ENCODE peak calls at places on chromosome 3, in seven cellular contexts. U is K562, O is bronchial epithelial cell, X is upper lobe of left lung, Y is right lobe of liver, E is AG10803, Z is adrenal gland. H is an unnamed sample.

GRCh38 chr3:104564045-104564643 is 802.6 kb upstream of the ALCAM start:
- DNase-seq in U (peak), O (peak), X (no peak), Y (no peak), E (peak), Z (peak), H (peak)

GRCh38 chr3:184679056-184679502 is 32.8 kb downstream of the MAGEF1 start:
- DNase-seq in U (no peak), O (no peak), X (no peak), Y (no peak), E (no peak), Z (no peak), H (peak)

GRCh38 chr3:71062920-71063767 is 520.4 kb downstream of the FOXP1 start:
- DNase-seq in U (no peak), O (peak), X (no peak), Y (no peak), E (peak), Z (no peak), H (peak)

GRCh38 chr3:158731938-158732855 is at the start of gene RARRES1:
- DNase-seq in U (no peak), O (peak), X (peak), Y (peak), E (peak), Z (peak), H (peak)

GRCh38 chr3:39141211-39141995 is 12.0 kb downstream of the CSRNP1 start:
- DNase-seq in U (no peak), O (peak), X (peak), Y (peak), E (peak), Z (peak), H (peak)

GRCh38 chr3:184373422-184373821 is 4.6 kb downstream of the THPO start:
- DNase-seq in U (no peak), O (no peak), X (no peak), Y (no peak), E (peak), Z (peak), H (peak)

GRCh38 chr3:158727499-158728377 is 4.5 kb downstream of the RARRES1 start:
- DNase-seq in U (peak), O (peak), X (no peak), Y (no peak), E (peak), Z (peak), H (peak)

GRCh38 chr3:57094011-57094535 is 33.6 kb downstream of the SPATA12 start:
- DNase-seq in U (no peak), O (no peak), X (no peak), Y (no peak), E (peak), Z (no peak), H (no peak)

GRCh38 chr3:16871915-16872842 is 12.6 kb upstream of the PLCL2 start:
- DNase-seq in U (no peak), O (peak), X (no peak), Y (no peak), E (no peak), Z (no peak), H (peak)

GRCh38 chr3:161266731-161267150 is 45.6 kb downstream of the NMD3 start:
- DNase-seq in U (no peak), O (peak), X (no peak), Y (no peak), E (peak), Z (no peak), H (peak)

GRCh38 chr3:4751057-4752051 is 227.9 kb upstream of the BHLHE40 start:
- DNase-seq in U (no peak), O (peak), X (no peak), Y (no peak), E (peak), Z (no peak), H (peak)

GRCh38 chr3:23987376-23987775 is 42.3 kb downstream of the NR1D2 start:
- DNase-seq in U (no peak), O (no peak), X (no peak), Y (no peak), E (no peak), Z (no peak), H (no peak)

GRCh38 chr3:155435821-155436220 is 142.3 kb upstream of the STRIT1 start:
- DNase-seq in U (no peak), O (no peak), X (no peak), Y (no peak), E (peak), Z (no peak), H (no peak)

GRCh38 chr3:149519912-149520311 is 45.4 kb downstream of the TM4SF4 start:
- DNase-seq in U (no peak), O (no peak), X (no peak), Y (no peak), E (peak), Z (no peak), H (no peak)

GRCh38 chr3:45988804-45989203 is 6.8 kb downstream of the FYCO1 start:
- DNase-seq in U (no peak), O (peak), X (no peak), Y (no peak), E (peak), Z (no peak), H (peak)

GRCh38 chr3:13377021-13377420 is 43.1 kb downstream of the NUP210 start:
- DNase-seq in U (no peak), O (no peak), X (no peak), Y (no peak), E (no peak), Z (no peak), H (no peak)

GRCh38 chr3:196440041-196440537 is 7.9 kb upstream of the UBXN7 start:
- DNase-seq in U (no peak), O (no peak), X (no peak), Y (no peak), E (peak), Z (no peak), H (peak)

GRCh38 chr3:171177056-171177455 is 150.5 kb upstream of the SLC2A2 start:
- DNase-seq in U (no peak), O (no peak), X (no peak), Y (no peak), E (no peak), Z (no peak), H (no peak)

GRCh38 chr3:171177553-171177952 is 151.0 kb upstream of the SLC2A2 start:
- DNase-seq in U (no peak), O (no peak), X (no peak), Y (no peak), E (no peak), Z (no peak), H (no peak)

GRCh38 chr3:171175840-171176239 is 149.3 kb upstream of the SLC2A2 start:
- DNase-seq in U (no peak), O (no peak), X (no peak), Y (no peak), E (peak), Z (no peak), H (peak)

GRCh38 chr3:171176244-171176925 is 149.9 kb upstream of the SLC2A2 start:
- DNase-seq in U (no peak), O (no peak), X (peak), Y (no peak), E (no peak), Z (no peak), H (no peak)

DNA sequence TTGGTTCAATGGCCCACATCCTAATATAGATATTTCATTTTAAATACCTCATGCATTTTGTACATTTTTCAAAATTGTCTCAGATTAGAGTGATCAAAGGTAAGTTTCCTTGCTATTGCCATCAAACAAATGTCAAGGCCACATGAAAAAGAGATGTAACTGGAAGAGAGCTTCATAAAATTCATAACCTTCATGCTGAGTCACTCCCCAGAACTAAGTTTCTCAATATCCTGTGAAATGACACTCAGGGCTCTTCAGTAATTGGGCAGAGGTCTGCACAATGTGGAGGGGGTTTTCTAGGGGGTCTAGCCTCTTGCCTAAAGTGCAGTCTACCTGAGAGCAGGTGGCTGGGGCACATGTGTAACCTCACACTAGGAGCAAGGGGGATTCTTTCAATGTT is 152.2 kb upstream of the SLC2A2 start:
- DNase-seq in U (no peak), O (peak), X (no peak), Y (no peak), E (peak), Z (no peak), H (peak)
- TF ChIP-seq CTCF in U (no peak), O (no peak), X (no peak), Y (no peak), E (no peak), Z (no peak), H (no peak)

GRCh38 chr3:52489453-52489852 is 5.7 kb upstream of the STAB1 start:
- DNase-seq in U (no peak), O (no peak), X (peak), Y (no peak), E (no peak), Z (no peak), H (no peak)
- H3K4me3 ChIP-seq in U (no peak), O (no peak), X (no peak), Y (no peak), E (no peak), Z (no peak), H (no peak)

GRCh38 chr3:63911901-63912767 is at the start of gene SCAANT1:
- DNase-seq in U (peak), O (peak), X (peak), Y (peak), E (peak), Z (peak), H (peak)
- TF ChIP-seq CTCF in U (no peak), O (no peak), X (no peak), Y (peak), E (no peak), Z (peak), H (no peak)

GRCh38 chr3:157089455-157090221 is 70.3 kb downstream of the CCNL1 start:
- DNase-seq in U (peak), O (peak), X (no peak), Y (peak), E (no peak), Z (peak), H (peak)
- H3K4me3 ChIP-seq in U (peak), O (peak), X (peak), Y (no peak), E (peak), Z (no peak), H (no peak)

GRCh38 chr3:122858373-122858772 is 63.5 kb downstream of the SLC49A4 start:
- DNase-seq in U (no peak), O (peak), X (no peak), Y (no peak), E (peak), Z (no peak), H (peak)
- TF ChIP-seq CTCF in U (no peak), O (peak), X (no peak), Y (no peak), E (peak), Z (peak), H (peak)

DNA sequence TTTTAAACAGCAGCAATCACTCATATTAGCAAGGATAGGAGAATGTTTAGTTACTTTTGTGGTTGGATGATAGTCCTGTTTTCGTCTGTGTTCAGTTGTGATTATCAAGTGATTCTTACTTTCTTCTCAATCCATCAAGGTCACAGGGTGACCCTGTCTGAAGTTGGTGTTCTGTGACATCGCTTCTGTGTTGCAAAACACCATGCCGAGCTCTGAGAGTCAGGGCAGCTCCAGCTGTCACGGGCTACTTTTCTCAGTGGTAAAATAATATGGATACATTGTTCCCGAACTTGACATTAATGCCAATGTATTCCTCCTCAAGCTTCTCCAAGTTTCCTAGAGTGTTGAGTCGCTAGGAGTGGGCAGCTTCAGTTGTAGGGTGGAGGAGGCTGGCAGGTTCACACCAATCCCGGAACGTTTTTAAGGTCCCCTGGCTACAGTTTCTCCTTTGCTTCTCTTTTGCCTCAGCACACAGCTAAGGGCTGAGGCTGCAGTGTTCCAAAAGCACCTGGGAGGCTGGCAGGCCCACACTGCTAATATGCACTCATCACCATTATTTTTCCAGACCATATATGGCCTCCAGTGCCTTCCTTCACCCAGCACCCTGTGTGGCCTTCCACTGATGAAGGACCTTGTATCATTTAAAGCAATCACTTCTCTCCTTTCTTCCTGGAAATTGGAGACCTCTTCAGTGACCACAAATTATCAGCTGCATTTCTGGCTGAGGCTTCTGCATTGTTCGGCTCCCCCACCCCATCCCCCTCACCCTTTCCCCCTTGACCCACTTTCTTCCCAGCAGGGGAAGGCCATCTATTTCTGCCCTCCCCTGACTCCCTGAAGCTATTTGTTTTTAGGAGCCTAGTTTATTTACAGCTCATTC is 25.8 kb downstream of the COLQ start:
- DNase-seq in U (no peak), O (no peak), X (no peak), Y (no peak), E (no peak), Z (peak), H (no peak)
- H3K4me3 ChIP-seq in U (no peak), O (no peak), X (no peak), Y (no peak), E (no peak), Z (no peak), H (no peak)

GRCh38 chr3:186241910-186242821 is 119.9 kb downstream of the DGKG start:
- DNase-seq in U (peak), O (peak), X (peak), Y (peak), E (peak), Z (peak), H (peak)
- TF ChIP-seq CTCF in U (peak), O (peak), X (peak), Y (peak), E (peak), Z (peak), H (peak)

H was measured in fibroblast of mammary gland.